ENCODE peak calls at places on chromosomes 5 and 9, in four cellular contexts. D is AG10803, E is GM06990, M is SK-N-SH. L is an unnamed sample.

GRCh38 chr5:149646564-149646963 is 65.3 kb downstream of the ARHGEF37 start:
- DNase-seq in E (no peak), M (peak; percentile 80), D (no peak), L (no peak)

GRCh38 chr9:115198018-115198417 is 80.1 kb upstream of the TNC start:
- DNase-seq in E (no peak), M (peak; percentile 5), D (peak; percentile 62), L (no peak)

GRCh38 chr9:33445389-33445881 is 2.0 kb downstream of the AQP3 start:
- DNase-seq in E (no peak), M (no peak), D (no peak), L (no peak)

GRCh38 chr5:89827388-89827787 is 582.2 kb downstream of the CETN3 start:
- DNase-seq in D (no peak), E (no peak), M (no peak), L (no peak)

GRCh38 chr9:22119537-22120167 is 110.5 kb upstream of the CDKN2B start:
- DNase-seq in E (no peak), D (peak; percentile 47), M (peak; percentile 8), L (no peak)

GRCh38 chr9:131667576-131667975 is 72.3 kb downstream of the RAPGEF1 start:
- DNase-seq in M (no peak), D (peak; percentile 36), E (no peak), L (no peak)

GRCh38 chr5:59685806-59686205 is 207.7 kb downstream of the PDE4D start:
- DNase-seq in E (peak; percentile 8), M (no peak), D (peak; percentile 65), L (no peak)

GRCh38 chr9:72315089-72315509 is 49.9 kb downstream of the ZFAND5 start:
- DNase-seq in M (no peak), D (peak; percentile 80), E (no peak), L (no peak)

GRCh38 chr5:174832811-174833210 is 108.4 kb downstream of the MSX2 start:
- DNase-seq in M (no peak), E (no peak), D (no peak), L (no peak)

GRCh38 chr5:177491429-177491945 is 5.9 kb downstream of the PDLIM7 start:
- DNase-seq in D (no peak), E (no peak), M (peak; percentile 91), L (no peak)

GRCh38 chr5:160833806-160834205 is 18.2 kb downstream of the ATP10B start:
- DNase-seq in M (no peak), D (peak; percentile 45), E (no peak), L (no peak)

GRCh38 chr5:151104795-151105194 is 24.0 kb upstream of the TNIP1 start:
- DNase-seq in M (no peak), E (no peak), D (peak; percentile 99), L (no peak)

GRCh38 chr5:50727845-50728244 is 61.4 kb downstream of the PARP8 start:
- DNase-seq in E (no peak), M (no peak), D (no peak), L (no peak)

GRCh38 chr5:50726475-50727148 is 60.2 kb downstream of the PARP8 start:
- DNase-seq in E (no peak), D (no peak), M (no peak), L (no peak)

GRCh38 chr5:50733737-50734136 is 67.3 kb downstream of the PARP8 start:
- DNase-seq in D (no peak), M (no peak), E (no peak), L (no peak)

GRCh38 chr5:50727149-50727496 is 60.7 kb downstream of the PARP8 start:
- DNase-seq in M (no peak), D (peak; percentile 30), E (no peak), L (no peak)

DNA sequence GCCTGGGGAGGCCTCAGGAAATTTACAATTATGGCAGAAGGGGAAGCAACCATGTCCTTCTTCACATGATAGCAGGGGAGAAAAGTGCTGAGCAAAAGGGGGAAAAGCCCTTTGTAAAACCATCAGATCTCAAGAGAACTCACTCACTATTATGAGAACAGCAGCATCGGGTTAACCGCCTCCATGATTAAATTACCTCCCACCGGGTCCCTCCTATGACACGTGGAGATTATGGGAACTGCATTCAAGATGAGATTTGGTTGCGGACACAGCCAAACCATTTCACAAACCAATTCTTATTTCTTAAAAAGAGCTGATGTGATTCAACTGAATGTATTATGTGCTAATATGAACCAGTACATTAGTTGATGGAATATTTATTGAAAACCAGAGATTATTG is 63.9 kb downstream of the PARP8 start:
- DNase-seq in D (no peak), M (no peak), E (no peak), L (no peak)
- TF ChIP-seq CTCF in D (no peak), M (no peak), E (no peak), L (no peak)

DNA sequence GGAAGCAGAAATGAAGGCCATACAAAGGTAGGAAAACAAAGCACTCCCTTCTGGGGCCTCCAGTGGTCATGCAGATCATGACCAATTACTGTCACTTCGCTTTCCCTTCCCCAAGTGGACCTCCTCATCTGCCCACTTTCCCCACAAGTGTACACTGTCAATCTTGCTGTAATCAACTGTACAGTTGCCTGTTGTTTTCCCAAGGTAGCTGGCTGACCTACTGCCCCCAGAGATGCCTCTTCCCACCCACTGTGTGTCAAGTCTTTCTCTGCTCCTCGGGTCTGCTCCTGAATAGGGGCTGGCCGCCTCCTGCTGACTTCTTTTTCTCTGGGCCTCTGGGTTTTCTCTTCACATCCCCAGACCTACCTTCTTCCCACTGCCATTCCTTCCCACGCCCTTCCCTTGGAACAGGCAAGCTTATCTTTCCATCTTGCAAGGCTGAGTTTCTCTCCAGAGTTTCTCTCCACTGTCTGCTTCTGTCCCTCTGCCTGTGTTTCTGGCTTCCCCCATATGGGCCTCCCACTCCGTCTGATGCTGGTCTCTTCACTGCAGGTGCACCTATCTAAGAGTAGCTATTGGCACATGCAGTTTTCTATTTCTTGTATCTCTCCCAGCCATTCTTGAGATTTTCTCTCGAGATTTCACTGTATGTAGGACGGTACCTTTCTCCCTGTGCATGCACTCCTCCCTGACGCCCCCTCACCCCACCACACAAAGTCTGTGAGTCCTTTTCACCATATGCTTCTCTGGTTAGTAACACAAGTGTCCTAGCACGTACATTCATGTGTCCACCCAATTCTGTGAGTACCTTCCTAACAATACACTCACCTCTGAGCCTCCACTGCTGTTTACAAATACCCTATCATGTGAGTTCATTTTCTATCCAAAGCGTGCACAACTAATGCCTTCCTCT is 2.3 kb downstream of the ELL2 start:
- DNase-seq in D (peak; percentile 18), E (no peak), M (no peak), L (no peak)
- H3K4me3 ChIP-seq in D (peak overlapping the region; percentile 92), E (peak overlapping the region; percentile 90), M (peak overlapping the region; percentile 85), L (peak overlapping the region; percentile 89)

GRCh38 chr9:136531186-136531903 is 14.5 kb downstream of the NOTCH1 start:
- DNase-seq in E (no peak), D (no peak), M (no peak), L (no peak)

GRCh38 chr9:136530472-136531089 is 15.3 kb downstream of the NOTCH1 start:
- DNase-seq in M (no peak), D (no peak), E (no peak), L (no peak)

GRCh38 chr9:136527721-136528710 is 17.8 kb downstream of the NOTCH1 start:
- DNase-seq in E (no peak), M (peak; percentile 86), D (no peak), L (no peak)

GRCh38 chr9:136528716-136529341 is 17.0 kb downstream of the NOTCH1 start:
- DNase-seq in M (no peak), E (no peak), D (no peak), L (no peak)

GRCh38 chr9:136529516-136530471 is 16.1 kb downstream of the NOTCH1 start:
- DNase-seq in M (no peak), D (no peak), E (no peak), L (no peak)
- TF ChIP-seq CTCF in M (no peak), D (no peak), E (no peak), L (no peak)

DNA sequence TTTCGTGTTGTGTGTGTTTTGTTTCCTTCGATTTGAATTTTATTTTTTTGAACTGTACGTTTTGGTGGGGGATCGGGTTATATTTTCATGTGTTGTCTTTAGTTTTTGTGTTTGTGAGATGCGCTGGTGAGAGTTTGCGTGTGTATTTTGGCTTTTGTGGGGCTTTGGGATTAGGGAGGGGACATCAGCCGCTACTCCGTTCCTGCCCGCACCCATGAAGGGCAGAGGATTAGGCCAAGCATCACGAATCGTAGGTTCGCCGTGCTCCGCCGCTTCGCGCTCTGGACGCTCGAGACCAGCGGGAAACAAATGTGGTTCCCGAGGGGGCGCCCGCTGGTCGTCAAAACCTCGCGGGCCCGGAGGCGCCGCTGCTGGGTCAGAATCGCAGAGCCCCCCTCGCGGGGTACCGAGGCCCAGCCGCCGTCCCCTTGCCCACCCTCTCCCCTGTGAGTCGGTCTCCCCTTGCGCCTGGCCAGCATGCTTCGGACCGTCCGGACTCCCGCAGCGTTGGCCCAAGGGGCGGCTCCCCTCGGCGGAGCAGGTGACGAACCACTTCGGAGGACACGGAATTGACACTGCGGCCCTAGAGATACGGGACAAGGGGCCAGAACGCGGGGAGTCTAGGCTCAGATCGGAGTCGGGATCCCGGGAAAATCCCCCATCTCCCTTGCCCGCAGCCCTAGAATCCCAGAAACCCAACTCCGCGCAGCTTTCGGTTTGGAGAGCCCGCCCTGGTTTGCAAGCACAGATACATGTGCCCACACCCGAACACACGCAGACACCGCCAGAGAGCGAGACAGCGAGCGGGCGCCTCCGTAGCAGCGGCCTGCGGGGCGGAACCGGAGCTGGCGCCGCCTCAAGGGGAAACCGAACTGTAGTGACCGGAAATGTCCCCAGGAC is 2.4 kb upstream of the PAX5 start:
- DNase-seq in D (peak; percentile 13), M (peak; percentile 72), E (peak; percentile 84), L (no peak)
- H3K4me3 ChIP-seq in D (peak overlapping the region; percentile 58), M (peak overlapping the region; percentile 48), E (peak overlapping the region; percentile 87), L (peak overlapping the region; percentile 62)

GRCh38 chr5:32707394-32707997 is 3.6 kb upstream of the NPR3 start:
- DNase-seq in M (peak; percentile 43), D (peak; percentile 47), E (no peak), L (no peak)
- TF ChIP-seq CTCF in M (peak; percentile 74), D (peak; percentile 68), E (peak; percentile 57), L (peak; percentile 23)

L was measured in GM12864.